ENCODE peak calls at places on chromosome 3, in eight cellular contexts. X, L, K, J, Z, T, F and O are unnamed samples.

GRCh38 chr3:178078933-178079332 is 457.3 kb upstream of the KCNMB2 start:
- DNase-seq in F (no peak), L (no peak), Z (no peak), J (no peak), T (no peak), K (no peak), X (peak), O (no peak)

GRCh38 chr3:185727873-185728272 is 97.0 kb downstream of the IGF2BP2 start:
- DNase-seq in T (no peak), J (no peak), K (no peak), L (no peak), Z (no peak), X (no peak), F (peak), O (peak)

GRCh38 chr3:41893977-41894376 is 67.9 kb downstream of the ULK4 start:
- DNase-seq in J (peak), F (peak), K (no peak), T (peak), X (peak), L (no peak), Z (no peak), O (no peak)

GRCh38 chr3:136787226-136787793 is 31.6 kb upstream of the SLC35G2 start:
- DNase-seq in F (no peak), J (peak), K (no peak), L (no peak), T (peak), Z (no peak), X (peak), O (no peak)

GRCh38 chr3:30664449-30664848 is 58.0 kb downstream of the TGFBR2 start:
- DNase-seq in K (no peak), T (no peak), Z (no peak), J (no peak), L (no peak), F (no peak), X (no peak), O (no peak)

GRCh38 chr3:16302082-16302631 is 37.1 kb downstream of the OXNAD1 start:
- DNase-seq in T (no peak), J (no peak), F (no peak), K (no peak), L (no peak), X (no peak), Z (no peak), O (no peak)

GRCh38 chr3:26369133-26369532 is 253.4 kb upstream of the LRRC3B start:
- DNase-seq in F (no peak), Z (no peak), L (no peak), X (no peak), K (no peak), T (no peak), J (no peak), O (no peak)

GRCh38 chr3:98651766-98652077 is 58.3 kb upstream of the CPOX start:
- DNase-seq in J (no peak), Z (no peak), F (no peak), L (no peak), T (no peak), K (no peak), X (no peak), O (no peak)

GRCh38 chr3:50503504-50503903 is at the start of gene CACNA2D2:
- DNase-seq in J (peak), T (peak), F (peak), K (peak), X (peak), Z (no peak), L (no peak), O (no peak)

GRCh38 chr3:128517648-128518047 is 24.6 kb upstream of the GATA2 start:
- DNase-seq in F (no peak), Z (no peak), T (no peak), X (no peak), K (no peak), J (no peak), L (no peak), O (no peak)

GRCh38 chr3:134809412-134810051 is 14.5 kb downstream of the EPHB1 start:
- DNase-seq in K (no peak), T (no peak), F (no peak), J (no peak), L (no peak), X (no peak), Z (no peak), O (no peak)

GRCh38 chr3:138598534-138598933 is 4.5 kb upstream of the CEP70 start:
- DNase-seq in F (no peak), L (no peak), Z (no peak), K (no peak), X (no peak), J (no peak), T (no peak), O (no peak)

GRCh38 chr3:119352235-119352634 is 58.1 kb downstream of the ARHGAP31 start:
- DNase-seq in L (no peak), Z (no peak), T (no peak), F (no peak), K (no peak), X (no peak), J (peak), O (no peak)

GRCh38 chr3:87426916-87427315 is 150.5 kb upstream of the POU1F1 start:
- DNase-seq in J (no peak), K (no peak), T (no peak), F (no peak), X (no peak), Z (no peak), L (no peak), O (no peak)

GRCh38 chr3:88005066-88005465 is 53.7 kb downstream of the CGGBP1 start:
- DNase-seq in K (no peak), T (peak), L (no peak), J (peak), X (no peak), F (peak), Z (no peak), O (no peak)

GRCh38 chr3:37458162-37458895 is 283.9 kb upstream of the LRRFIP2 start:
- DNase-seq in F (no peak), J (no peak), T (peak), X (no peak), Z (no peak), L (no peak), K (no peak), O (no peak)

GRCh38 chr3:13214847-13215472 is 141.7 kb upstream of the IQSEC1 start:
- DNase-seq in T (no peak), J (no peak), F (no peak), X (no peak), Z (no peak), K (no peak), L (no peak), O (no peak)

GRCh38 chr3:62159693-62160092 is 213.7 kb downstream of the FEZF2 start:
- DNase-seq in X (peak), K (no peak), J (no peak), F (no peak), Z (no peak), T (no peak), L (no peak), O (no peak)

GRCh38 chr3:139388961-139389551 is 391 bp downstream of the COPB2 start:
- DNase-seq in F (peak), J (peak), X (no peak), Z (no peak), L (peak), T (no peak), K (no peak), O (no peak)

GRCh38 chr3:178275793-178276192 is 260.4 kb upstream of the KCNMB2 start:
- DNase-seq in F (no peak), X (no peak), J (no peak), L (no peak), Z (no peak), K (no peak), T (no peak), O (no peak)

GRCh38 chr3:66693461-66693912 is 192.7 kb upstream of the LRIG1 start:
- DNase-seq in X (peak), J (no peak), K (no peak), T (peak), Z (no peak), L (no peak), F (no peak), O (no peak)

GRCh38 chr3:136835817-136836510 is 17.0 kb downstream of the SLC35G2 start:
- DNase-seq in L (no peak), T (no peak), Z (no peak), K (no peak), J (no peak), F (no peak), X (no peak), O (no peak)

GRCh38 chr3:106485802-106486201 is 617.0 kb upstream of the CBLB start:
- DNase-seq in Z (no peak), F (no peak), T (no peak), K (no peak), L (no peak), X (no peak), J (no peak), O (no peak)

GRCh38 chr3:59563072-59563605 is 513.3 kb upstream of the CFAP20DC start:
- DNase-seq in F (no peak), L (no peak), T (no peak), X (no peak), J (no peak), Z (no peak), K (no peak), O (no peak)

GRCh38 chr3:191502583-191502982 is 41.6 kb downstream of the PYDC2 start:
- DNase-seq in X (no peak), Z (no peak), F (peak), J (peak), K (no peak), T (peak), L (no peak), O (no peak)

GRCh38 chr3:191721390-191721801 is 260.4 kb downstream of the PYDC2 start:
- DNase-seq in K (no peak), F (no peak), Z (no peak), L (no peak), X (no peak), J (no peak), T (no peak), O (no peak)